ENCODE peak calls at places on chromosomes 7 and 10, in eight cellular contexts. N is T-helper 9 cell, K is DMS79 treated with DMSO at 0.1 percent for 48 hours, O is A172, C is AG08395, M is breast epithelium, A is NT2/D1, Y is germinal center. D is an unnamed sample.

GRCh38 chr7:46508541-46508940 is 587.5 kb upstream of the IGFBP3 start:
- DNase-seq in N (no peak), K (no peak), O (no peak), C (no peak), M (no peak), A (no peak), Y (no peak), D (no peak)

GRCh38 chr10:21517983-21518628 is 7.4 kb downstream of the SKIDA1 start:
- DNase-seq in N (no peak), K (peak), O (peak), C (no peak), M (no peak), A (no peak), Y (no peak), D (peak)

GRCh38 chr10:127398140-127398966 is 150.8 kb upstream of the NPS start:
- DNase-seq in N (no peak), K (no peak), O (peak), C (peak), M (no peak), A (no peak), Y (no peak), D (peak)

GRCh38 chr10:99993994-99994689 is 15.6 kb downstream of the DNMBP start:
- DNase-seq in N (peak), K (no peak), O (peak), C (peak), M (no peak), A (no peak), Y (peak), D (peak)

GRCh38 chr7:155610633-155611193 is 33.7 kb upstream of the RBM33 start:
- DNase-seq in N (no peak), K (peak), O (no peak), C (no peak), M (no peak), A (no peak), Y (no peak), D (no peak)

GRCh38 chr10:116101616-116102015 is 171.4 kb downstream of the GFRA1 start:
- DNase-seq in N (no peak), K (no peak), O (no peak), C (peak), M (no peak), A (no peak), Y (no peak), D (no peak)

GRCh38 chr10:15084502-15084922 is 4.1 kb downstream of the ACBD7 start:
- DNase-seq in N (no peak), K (peak), O (peak), C (peak), M (no peak), A (no peak), Y (no peak), D (peak)

GRCh38 chr10:96536129-96536528 is 22.4 kb upstream of the TLL2 start:
- DNase-seq in N (no peak), K (no peak), O (no peak), C (no peak), M (no peak), A (no peak), Y (no peak), D (no peak)

GRCh38 chr7:94364816-94365215 is 29.9 kb upstream of the COL1A2 start:
- DNase-seq in N (no peak), K (no peak), O (no peak), C (no peak), M (no peak), A (no peak), Y (no peak), D (peak)

GRCh38 chr10:588246-589165 is 101.0 kb downstream of the DIP2C start:
- DNase-seq in N (no peak), K (no peak), O (no peak), C (no peak), M (no peak), A (no peak), Y (no peak), D (no peak)

GRCh38 chr7:7732566-7733290 is 14.3 kb upstream of the RPA3 start:
- DNase-seq in N (no peak), K (no peak), O (no peak), C (peak), M (no peak), A (no peak), Y (no peak), D (peak)

GRCh38 chr10:31207636-31208035 is 111.4 kb upstream of the ZEB1 start:
- DNase-seq in N (no peak), K (no peak), O (no peak), C (no peak), M (no peak), A (no peak), Y (no peak), D (peak)

GRCh38 chr10:129718548-129719414 is 245.3 kb downstream of the EBF3 start:
- DNase-seq in N (no peak), K (peak), O (no peak), C (no peak), M (no peak), A (no peak), Y (no peak), D (no peak)

GRCh38 chr10:5596611-5597341 is 69.6 kb downstream of the ASB13 start:
- DNase-seq in N (no peak), K (no peak), O (peak), C (peak), M (no peak), A (no peak), Y (no peak), D (peak)

GRCh38 chr10:27192284-27192683 is 37.1 kb downstream of the MASTL start:
- DNase-seq in N (no peak), K (no peak), O (peak), C (peak), M (no peak), A (no peak), Y (no peak), D (peak)

GRCh38 chr7:157439761-157440160 is 103.0 kb downstream of the DNAJB6 start:
- DNase-seq in N (no peak), K (no peak), O (no peak), C (no peak), M (peak), A (no peak), Y (no peak), D (no peak)

GRCh38 chr7:157707983-157708720 is 371.3 kb downstream of the DNAJB6 start:
- DNase-seq in N (no peak), K (no peak), O (no peak), C (no peak), M (peak), A (no peak), Y (no peak), D (no peak)

GRCh38 chr10:75987610-75988009 is 556.2 kb downstream of the LRMDA start:
- DNase-seq in N (no peak), K (no peak), O (peak), C (peak), M (no peak), A (no peak), Y (no peak), D (peak)

GRCh38 chr10:23325132-23325531 is 19.5 kb downstream of the C10orf67 start:
- DNase-seq in N (no peak), K (no peak), O (no peak), C (no peak), M (no peak), A (no peak), Y (no peak), D (no peak)

GRCh38 chr10:131972474-131973071 is 9.2 kb downstream of the BNIP3 start:
- DNase-seq in N (peak), K (no peak), O (peak), C (no peak), M (peak), A (no peak), Y (no peak), D (no peak)

GRCh38 chr7:45580053-45580872 is 6.1 kb downstream of the ADCY1 start:
- DNase-seq in N (no peak), K (peak), O (no peak), C (no peak), M (peak), A (no peak), Y (no peak), D (no peak)

GRCh38 chr7:91913612-91914011 is 27.1 kb upstream of the AKAP9 start:
- DNase-seq in N (no peak), K (no peak), O (no peak), C (peak), M (no peak), A (no peak), Y (no peak), D (peak)

GRCh38 chr7:129845972-129846327 is 106.8 kb downstream of the UBE2H start:
- DNase-seq in N (no peak), K (no peak), O (peak), C (peak), M (no peak), A (no peak), Y (no peak), D (peak)

GRCh38 chr10:3783313-3783689 is 1.7 kb downstream of the KLF6 start:
- DNase-seq in N (peak), K (no peak), O (no peak), C (peak), M (no peak), A (no peak), Y (peak), D (peak)

GRCh38 chr7:100965723-100966541 is 3.4 kb upstream of the MUC12 start:
- DNase-seq in N (peak), K (no peak), O (no peak), C (peak), M (peak), A (peak), Y (peak), D (peak)

GRCh38 chr7:108010377-108010776 is 7.4 kb upstream of the LAMB1 start:
- DNase-seq in N (no peak), K (no peak), O (no peak), C (no peak), M (no peak), A (no peak), Y (no peak), D (no peak)

GRCh38 chr7:39088730-39089129 is 111.0 kb downstream of the POU6F2 start:
- DNase-seq in N (no peak), K (peak), O (no peak), C (no peak), M (no peak), A (no peak), Y (no peak), D (no peak)

GRCh38 chr10:106582291-106582690 is 582.2 kb downstream of the SORCS1 start:
- DNase-seq in N (no peak), K (no peak), O (peak), C (no peak), M (no peak), A (no peak), Y (no peak), D (peak)

GRCh38 chr7:16130127-16131110 is 290.9 kb downstream of the CRPPA start:
- DNase-seq in N (no peak), K (no peak), O (peak), C (peak), M (no peak), A (no peak), Y (no peak), D (peak)

GRCh38 chr10:17144032-17144431 is 14.4 kb upstream of the CUBN start:
- DNase-seq in N (no peak), K (no peak), O (no peak), C (no peak), M (no peak), A (no peak), Y (no peak), D (no peak)

GRCh38 chr10:113991091-113991860 is 52.4 kb upstream of the ADRB1 start:
- DNase-seq in N (no peak), K (no peak), O (no peak), C (no peak), M (no peak), A (no peak), Y (no peak), D (peak)

GRCh38 chr7:147915781-147916180 is 674.8 kb upstream of the C7orf33 start:
- DNase-seq in N (no peak), K (no peak), O (no peak), C (no peak), M (no peak), A (peak), Y (no peak), D (no peak)

GRCh38 chr10:46526682-46527038 is 29.8 kb downstream of the GPRIN2 start:
- DNase-seq in N (no peak), K (peak), O (peak), C (no peak), M (peak), A (no peak), Y (no peak), D (peak)

GRCh38 chr7:63040336-63040735 is 958.3 kb upstream of the ZNF722 start:
- DNase-seq in N (no peak), K (no peak), O (no peak), C (no peak), M (no peak), A (no peak), Y (no peak), D (no peak)

GRCh38 chr7:71465741-71466189 is 333.8 kb downstream of the GALNT17 start:
- DNase-seq in N (no peak), K (no peak), O (no peak), C (no peak), M (no peak), A (peak), Y (no peak), D (no peak)

GRCh38 chr7:121449735-121450134 is 53.6 kb upstream of the FAM3C start:
- DNase-seq in N (no peak), K (no peak), O (no peak), C (no peak), M (no peak), A (no peak), Y (no peak), D (no peak)

GRCh38 chr7:82017334-82017943 is 247.6 kb upstream of the HGF start:
- DNase-seq in N (no peak), K (no peak), O (peak), C (peak), M (no peak), A (no peak), Y (no peak), D (peak)

GRCh38 chr10:82934429-82934828 is 1059.4 kb downstream of the NRG3 start:
- DNase-seq in N (no peak), K (no peak), O (no peak), C (peak), M (no peak), A (peak), Y (no peak), D (no peak)

GRCh38 chr7:87344446-87344845 is 1.0 kb upstream of the CROT start:
- DNase-seq in N (no peak), K (peak), O (no peak), C (no peak), M (no peak), A (no peak), Y (no peak), D (peak)

GRCh38 chr10:4174197-4174596 is 389.2 kb upstream of the KLF6 start:
- DNase-seq in N (no peak), K (no peak), O (peak), C (peak), M (no peak), A (no peak), Y (no peak), D (peak)

D was measured in M059J.